ENCODE peak calls at places on chromosomes 3 and 15, in nine cellular contexts. S, H, G, Z, W, U, C, Y and M are unnamed samples.

GRCh38 chr3:129070086-129070875 is 9.7 kb downstream of the GP9 start:
- DNase-seq in S (no peak), H (no peak), G (no peak), Z (no peak), W (no peak), U (no peak), C (no peak), Y (no peak), M (no peak)

GRCh38 chr15:92869263-92869940 is 30.7 kb upstream of the CHD2 start:
- DNase-seq in S (peak; percentile 31), H (no peak), G (no peak), Z (peak; percentile 62), W (no peak), U (no peak), C (no peak), Y (peak; percentile 69), M (no peak)

GRCh38 chr3:97957617-97958311 is 14.5 kb downstream of the RIOX2 start:
- DNase-seq in S (no peak), H (no peak), G (no peak), Z (no peak), W (peak; percentile 51), U (no peak), C (no peak), Y (no peak), M (peak; percentile 95)

GRCh38 chr15:66369773-66370651 is 13.5 kb upstream of the TIPIN start:
- DNase-seq in S (peak; percentile 20), H (no peak), G (peak; percentile 65), Z (peak; percentile 24), W (no peak), U (no peak), C (peak; percentile 61), Y (peak; percentile 15), M (no peak)

GRCh38 chr3:45943207-45943846 is at the start of gene CXCR6:
- DNase-seq in S (peak; percentile 33), H (peak; percentile 72), G (no peak), Z (no peak), W (peak; percentile 13), U (no peak), C (no peak), Y (peak; percentile 12), M (no peak)

GRCh38 chr15:68352401-68353062 is 75.0 kb downstream of the FEM1B start:
- DNase-seq in S (peak; percentile 98), H (no peak), G (no peak), Z (peak; percentile 97), W (peak; percentile 97), U (no peak), C (no peak), Y (peak; percentile 96), M (peak; percentile 69)

GRCh38 chr3:117788086-117788485 is 1078.5 kb downstream of the TUSC7 start:
- DNase-seq in S (peak; percentile 90), H (no peak), G (peak; percentile 8), Z (peak; percentile 94), W (peak; percentile 78), U (peak; percentile 47), C (peak; percentile 44), Y (peak; percentile 87), M (peak; percentile 22)

GRCh38 chr3:188546835-188547670 is 393.1 kb downstream of the LPP start:
- DNase-seq in S (peak; percentile 89), H (no peak), G (no peak), Z (peak; percentile 63), W (peak; percentile 45), U (no peak), C (no peak), Y (peak; percentile 35), M (no peak)

GRCh38 chr3:29759443-29760033 is 478.7 kb downstream of the RBMS3 start:
- DNase-seq in S (peak; percentile 21), H (no peak), G (no peak), Z (peak; percentile 54), W (peak; percentile 51), U (no peak), C (no peak), Y (peak; percentile 54), M (no peak)

GRCh38 chr3:4467522-4467867 is 426 bp upstream of the SUMF1 start:
- DNase-seq in S (no peak), H (no peak), G (no peak), Z (no peak), W (no peak), U (no peak), C (no peak), Y (no peak), M (no peak)
- H3K4me3 ChIP-seq in S (peak overlapping the region; percentile 56), H (peak overlapping the region; percentile 62), G (peak overlapping the region; percentile 83), Z (peak overlapping the region; percentile 87), W (peak overlapping the region; percentile 74), U (peak overlapping the region; percentile 84), C (peak overlapping the region; percentile 73), Y (peak overlapping the region; percentile 97), M (peak overlapping the region; percentile 98)

GRCh38 chr15:88987590-88987950 is 74.4 kb upstream of the MFGE8 start:
- DNase-seq in S (no peak), H (no peak), G (no peak), Z (no peak), W (no peak), U (no peak), C (no peak), Y (no peak), M (no peak)
- H3K4me3 ChIP-seq in S (no peak overlapping the region), H (no peak overlapping the region), G (no peak overlapping the region), Z (no peak overlapping the region), W (no peak overlapping the region), U (no peak overlapping the region), C (peak overlapping the region; percentile 39), Y (no peak overlapping the region), M (no peak overlapping the region)

GRCh38 chr15:64731012-64731806 is 44.2 kb downstream of the RBPMS2 start:
- DNase-seq in S (peak; percentile 59), H (peak; percentile 86), G (peak; percentile 88), Z (peak; percentile 84), W (peak; percentile 68), U (peak; percentile 85), C (peak; percentile 96), Y (peak; percentile 75), M (peak; percentile 75)
- H3K4me3 ChIP-seq in S (no peak overlapping the region), H (no peak overlapping the region), G (no peak overlapping the region), Z (no peak overlapping the region), W (no peak overlapping the region), U (no peak overlapping the region), C (peak overlapping the region; percentile 11), Y (no peak overlapping the region), M (no peak overlapping the region)

GRCh38 chr3:62095080-62095479 is 278.3 kb downstream of the FEZF2 start:
- DNase-seq in S (no peak), H (no peak), G (no peak), Z (no peak), W (no peak), U (no peak), C (no peak), Y (no peak), M (no peak)

GRCh38 chr3:62096521-62096920 is 276.8 kb downstream of the FEZF2 start:
- DNase-seq in S (no peak), H (no peak), G (no peak), Z (no peak), W (no peak), U (no peak), C (no peak), Y (no peak), M (peak; percentile 22)

GRCh38 chr3:62098646-62099365 is 274.5 kb downstream of the FEZF2 start:
- DNase-seq in S (peak; percentile 10), H (no peak), G (no peak), Z (no peak), W (no peak), U (no peak), C (no peak), Y (no peak), M (no peak)

GRCh38 chr3:62095756-62096155 is 277.6 kb downstream of the FEZF2 start:
- DNase-seq in S (peak; percentile 6), H (no peak), G (no peak), Z (peak; percentile 11), W (no peak), U (no peak), C (no peak), Y (no peak), M (no peak)

DNA sequence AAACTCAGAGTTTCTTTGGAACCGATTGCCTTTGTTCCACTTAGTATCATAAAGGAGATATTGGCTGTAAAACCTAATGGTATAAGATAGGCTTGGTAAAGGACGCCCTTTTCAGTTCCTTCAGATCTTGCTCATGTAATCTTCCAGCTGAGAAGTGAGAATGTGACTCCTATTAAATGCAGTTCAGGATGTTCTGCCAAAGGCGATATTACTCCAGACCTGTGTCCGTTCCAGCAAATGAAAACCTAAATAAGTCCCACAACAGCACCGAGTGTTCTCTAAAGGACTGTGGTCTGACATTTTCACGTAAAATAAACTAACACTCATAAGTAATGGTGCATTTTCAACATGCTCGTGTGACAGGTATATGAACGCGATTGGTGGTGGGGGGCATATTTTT is 276.2 kb downstream of the FEZF2 start:
- DNase-seq in S (no peak), H (no peak), G (no peak), Z (peak; percentile 36), W (peak; percentile 67), U (no peak), C (no peak), Y (no peak), M (peak; percentile 94)
- H3K4me3 ChIP-seq in S (no peak overlapping the region), H (no peak overlapping the region), G (no peak overlapping the region), Z (no peak overlapping the region), W (no peak overlapping the region), U (no peak overlapping the region), C (no peak overlapping the region), Y (no peak overlapping the region), M (peak overlapping the region; percentile 17)

GRCh38 chr3:184584001-184584891 is 22.7 kb downstream of the EPHB3 start:
- DNase-seq in S (no peak), H (no peak), G (peak; percentile 81), Z (no peak), W (no peak), U (no peak), C (peak; percentile 77), Y (no peak), M (no peak)
- H3K4me3 ChIP-seq in S (no peak overlapping the region), H (no peak overlapping the region), G (peak overlapping the region; percentile 53), Z (no peak overlapping the region), W (peak overlapping the region; percentile 6), U (peak overlapping the region; percentile 42), C (peak overlapping the region; percentile 66), Y (peak overlapping the region; percentile 62), M (no peak overlapping the region)

GRCh38 chr15:69842851-69843250 is 254.9 kb downstream of the TLE3 start:
- DNase-seq in S (no peak), H (no peak), G (no peak), Z (no peak), W (no peak), U (no peak), C (no peak), Y (no peak), M (no peak)
- H3K4me3 ChIP-seq in S (no peak overlapping the region), H (no peak overlapping the region), G (no peak overlapping the region), Z (no peak overlapping the region), W (no peak overlapping the region), U (no peak overlapping the region), C (no peak overlapping the region), Y (no peak overlapping the region), M (no peak overlapping the region)

DNA sequence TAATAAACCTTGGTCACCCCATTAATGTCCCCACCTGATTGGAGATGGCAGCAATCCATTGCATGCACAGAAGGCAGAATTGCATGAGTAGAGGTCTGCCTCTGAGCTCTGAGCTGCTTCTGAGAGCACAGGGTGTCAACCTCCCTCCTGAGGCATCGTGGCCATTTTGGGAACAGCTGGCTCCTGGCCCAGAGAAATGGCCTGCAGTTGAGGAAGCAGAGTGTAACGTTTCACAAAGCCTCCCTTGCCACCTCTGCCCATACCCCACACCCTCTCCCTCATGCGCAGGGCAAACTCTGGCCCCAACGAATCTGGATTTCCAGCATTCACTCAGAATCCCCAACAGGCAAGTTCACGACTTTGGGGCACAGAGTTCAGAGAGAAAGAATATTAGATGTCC is 198.9 kb downstream of the ADAMTS9 start:
- DNase-seq in S (no peak), H (no peak), G (no peak), Z (no peak), W (no peak), U (no peak), C (no peak), Y (no peak), M (no peak)
- H3K4me3 ChIP-seq in S (no peak overlapping the region), H (no peak overlapping the region), G (no peak overlapping the region), Z (no peak overlapping the region), W (no peak overlapping the region), U (no peak overlapping the region), C (peak overlapping the region; percentile 45), Y (no peak overlapping the region), M (no peak overlapping the region)

GRCh38 chr3:131025500-131025899 is 1.1 kb downstream of the ASTE1 start:
- DNase-seq in S (no peak), H (no peak), G (no peak), Z (no peak), W (no peak), U (no peak), C (no peak), Y (no peak), M (no peak)
- H3K4me3 ChIP-seq in S (no peak overlapping the region), H (peak overlapping the region; percentile 93), G (no peak overlapping the region), Z (peak overlapping the region; percentile 91), W (no peak overlapping the region), U (no peak overlapping the region), C (peak overlapping the region; percentile 67), Y (peak overlapping the region; percentile 94), M (peak overlapping the region; percentile 73)